ENCODE peak calls at places on chromosomes 3 and 15, in four cellular contexts. L, X, Z and V are unnamed samples.

GRCh38 chr3:26521261-26521660 is 101.3 kb upstream of the LRRC3B start:
- DNase-seq in L (no peak), X (no peak), Z (no peak), V (no peak)

GRCh38 chr3:32492684-32493436 is 9.8 kb downstream of the CMTM6 start:
- DNase-seq in L (no peak), X (no peak), Z (no peak), V (no peak)

GRCh38 chr15:70132148-70132547 is 34.4 kb upstream of the TLE3 start:
- DNase-seq in L (peak), X (no peak), Z (peak), V (no peak)

GRCh38 chr3:72494076-72495000 is 353.9 kb downstream of the SHQ1 start:
- DNase-seq in L (no peak), X (no peak), Z (no peak), V (no peak)

GRCh38 chr3:155185623-155186022 is 105.5 kb downstream of the MME start:
- DNase-seq in L (no peak), X (peak), Z (peak), V (no peak)

GRCh38 chr3:144018776-144019175 is 47.2 kb downstream of the DIPK2A start:
- DNase-seq in L (no peak), X (no peak), Z (peak), V (no peak)

GRCh38 chr3:113018461-113019181 is 27.8 kb downstream of the GTPBP8 start:
- DNase-seq in L (no peak), X (no peak), Z (peak), V (peak)

GRCh38 chr3:46006646-46007045 is 11.0 kb upstream of the FYCO1 start:
- DNase-seq in L (no peak), X (no peak), Z (peak), V (no peak)

GRCh38 chr3:136463170-136463569 is 213.0 kb downstream of the PCCB start:
- DNase-seq in L (no peak), X (no peak), Z (no peak), V (no peak)

GRCh38 chr3:13022348-13023250 is 50.6 kb downstream of the IQSEC1 start:
- DNase-seq in L (peak), X (peak), Z (peak), V (peak)

GRCh38 chr3:112751564-112751963 is 95.1 kb downstream of the CD200R1L start:
- DNase-seq in L (no peak), X (no peak), Z (no peak), V (no peak)

GRCh38 chr3:99864289-99864688 is 46.6 kb downstream of the CMSS1 start:
- DNase-seq in L (no peak), X (no peak), Z (no peak), V (no peak)

GRCh38 chr3:142993958-142994442 is 7.4 kb upstream of the U2SURP start:
- DNase-seq in L (peak), X (peak), Z (peak), V (peak)

GRCh38 chr15:32028921-32029320 is 1.4 kb upstream of the CHRNA7 start:
- DNase-seq in L (no peak), X (peak), Z (no peak), V (no peak)

GRCh38 chr3:71681224-71681668 is 44.0 kb downstream of the EIF4E3 start:
- DNase-seq in L (peak), X (peak), Z (peak), V (peak)

GRCh38 chr15:60017538-60018199 is 13.6 kb downstream of the FOXB1 start:
- DNase-seq in L (no peak), X (no peak), Z (no peak), V (no peak)

GRCh38 chr3:73461582-73461981 is 163.2 kb downstream of the PDZRN3 start:
- DNase-seq in L (peak), X (no peak), Z (no peak), V (no peak)

GRCh38 chr3:180062771-180063170 is 26.0 kb upstream of the PEX5L start:
- DNase-seq in L (no peak), X (no peak), Z (no peak), V (no peak)

GRCh38 chr3:154225536-154225935 is 98.8 kb downstream of the DHX36 start:
- DNase-seq in L (no peak), X (no peak), Z (no peak), V (no peak)

GRCh38 chr3:11583638-11584046 is 60.1 kb downstream of the VGLL4 start:
- DNase-seq in L (peak), X (no peak), Z (no peak), V (no peak)

GRCh38 chr3:6571448-6571847 is 289.5 kb upstream of the GRM7 start:
- DNase-seq in L (no peak), X (no peak), Z (no peak), V (no peak)